ENCODE peak calls at places on chromosomes 13 and 19, in four cellular contexts. F is cardiac muscle cell; W is psoas muscle; A is activated T-cell treated with anti-CD3 and anti-CD28 coated beads, Interleukin-2, amount 50 U/mL, for 72 hours. I is an unnamed sample.

GRCh38 chr19:6528544-6529121 is 2.2 kb upstream of the TNFSF9 start:
- DNase-seq in F (peak), W (peak), A (no peak), I (no peak)

GRCh38 chr13:40187836-40188591 is 478.4 kb downstream of the FOXO1 start:
- DNase-seq in F (no peak), W (no peak), A (peak), I (no peak)

GRCh38 chr13:26343816-26344215 is 89.9 kb downstream of the CDK8 start:
- DNase-seq in F (no peak), W (no peak), A (no peak), I (no peak)

GRCh38 chr19:33441277-33441699 is 67.8 kb downstream of the CEBPG start:
- DNase-seq in F (no peak), W (no peak), A (no peak), I (no peak)

GRCh38 chr13:113080901-113081521 is 24.6 kb upstream of the F7 start:
- DNase-seq in F (peak), W (no peak), A (no peak), I (no peak)

GRCh38 chr19:33868821-33869412 is 72.2 kb downstream of the KCTD15 start:
- DNase-seq in F (peak), W (peak), A (no peak), I (no peak)

GRCh38 chr19:33501957-33502356 is 19.6 kb downstream of the PEPD start:
- DNase-seq in F (no peak), W (no peak), A (no peak), I (no peak)

GRCh38 chr13:48126944-48127814 is 32.3 kb upstream of the MED4 start:
- DNase-seq in F (peak), W (peak), A (peak), I (peak)

GRCh38 chr13:69108486-69108885 is 999.1 kb upstream of the ATXN8OS start:
- DNase-seq in F (no peak), W (no peak), A (no peak), I (no peak)

GRCh38 chr13:92164822-92165221 is 766.4 kb downstream of the GPC5 start:
- DNase-seq in F (no peak), W (no peak), A (no peak), I (peak)

GRCh38 chr13:106530907-106531520 is 4.4 kb downstream of the EFNB2 start:
- DNase-seq in F (no peak), W (no peak), A (no peak), I (no peak)

GRCh38 chr19:29484876-29485275 is 40.9 kb upstream of the VSTM2B start:
- DNase-seq in F (no peak), W (no peak), A (no peak), I (no peak)

GRCh38 chr19:46211201-46211881 is 18.2 kb upstream of the IGFL1 start:
- DNase-seq in F (peak), W (peak), A (no peak), I (peak)

GRCh38 chr19:403221-404036 is 5.5 kb downstream of the C2CD4C start:
- DNase-seq in F (no peak), W (no peak), A (no peak), I (no peak)

GRCh38 chr19:31377736-31378135 is 28.5 kb upstream of the TSHZ3 start:
- DNase-seq in F (no peak), W (no peak), A (no peak), I (no peak)